ENCODE peak calls at places on chromosomes 6 and 20, in six cellular contexts. D is fibroblast of lung, Z is mammary epithelial cell, C is stomach, I is MM.1S, W is ovary. R is an unnamed sample. For H3K27me3, the result is how much of the 10 kb centered on the place peaks cover.

GRCh38 chr6:156336096-156336495 is 441.1 kb upstream of the ARID1B start:
- DNase-seq in D (no peak), Z (no peak), C (no peak), I (no peak), W (no peak), R (no peak)

GRCh38 chr6:114638346-114638745 is 295.5 kb upstream of the HS3ST5 start:
- DNase-seq in D (peak), Z (no peak), C (no peak), I (no peak), W (no peak), R (no peak)

GRCh38 chr20:2379511-2380229 is 1.0 kb upstream of the TGM6 start:
- DNase-seq in D (no peak), Z (no peak), C (no peak), I (peak), W (no peak), R (peak)

GRCh38 chr6:36263390-36263789 is 6.5 kb upstream of the PNPLA1 start:
- DNase-seq in D (no peak), Z (no peak), C (no peak), I (no peak), W (no peak), R (no peak)

GRCh38 chr20:37475258-37475657 is 45.8 kb upstream of the NNAT start:
- DNase-seq in D (no peak), Z (no peak), C (no peak), I (no peak), W (no peak), R (no peak)

GRCh38 chr20:62739581-62740285 is 31.1 kb downstream of the NTSR1 start:
- DNase-seq in D (no peak), Z (no peak), C (no peak), I (no peak), W (no peak), R (no peak)

GRCh38 chr6:163338671-163339405 is 75.7 kb upstream of the QKI start:
- DNase-seq in D (peak), Z (no peak), C (no peak), I (no peak), W (no peak), R (no peak)

GRCh38 chr6:33075568-33076405 is at the start of gene HLA-DPB1:
- DNase-seq in D (peak), Z (peak), C (no peak), I (peak), W (no peak), R (peak)

GRCh38 chr6:73368675-73369074 is 1.0 kb downstream of the OOEP start:
- DNase-seq in D (no peak), Z (no peak), C (no peak), I (no peak), W (no peak), R (no peak)

GRCh38 chr6:105769987-105770386 is 316.1 kb upstream of the PRDM1 start:
- DNase-seq in D (no peak), Z (peak), C (no peak), I (no peak), W (no peak), R (no peak)

GRCh38 chr20:62770111-62770910 is 26.0 kb upstream of the MRGBP start:
- DNase-seq in D (no peak), Z (no peak), C (no peak), I (no peak), W (no peak), R (no peak)

GRCh38 chr20:63979549-63980316 is at the start of gene SAMD10:
- DNase-seq in D (no peak), Z (no peak), C (peak), I (peak), W (no peak), R (peak)

GRCh38 chr6:106397441-106397840 is 36.9 kb downstream of the CRYBG1 start:
- DNase-seq in D (no peak), Z (no peak), C (no peak), I (no peak), W (no peak), R (no peak)

GRCh38 chr6:21615504-21615903 is 22.0 kb downstream of the SOX4 start:
- DNase-seq in D (peak), Z (no peak), C (no peak), I (no peak), W (no peak), R (no peak)

GRCh38 chr6:130947464-130947863 is 115.6 kb downstream of the EPB41L2 start:
- DNase-seq in D (no peak), Z (no peak), C (no peak), I (no peak), W (no peak), R (no peak)

GRCh38 chr20:64093013-64093503 is 8.9 kb upstream of the LKAAEAR1 start:
- DNase-seq in D (no peak), Z (no peak), C (no peak), I (no peak), W (no peak), R (no peak)

GRCh38 chr6:80531676-80532619 is 425.5 kb downstream of the BCKDHB start:
- DNase-seq in D (no peak), Z (no peak), C (no peak), I (no peak), W (no peak), R (no peak)

GRCh38 chr6:27290850-27291208 is 21.2 kb downstream of the POM121L2 start:
- DNase-seq in D (no peak), Z (no peak), C (no peak), I (no peak), W (no peak), R (no peak)

GRCh38 chr6:105985098-105985815 is 100.9 kb upstream of the PRDM1 start:
- DNase-seq in D (no peak), Z (no peak), C (no peak), I (no peak), W (no peak), R (no peak)

GRCh38 chr6:154868143-154868594 is 126.9 kb upstream of the TIAM2 start:
- DNase-seq in D (peak), Z (peak), C (no peak), I (peak), W (no peak), R (peak)

GRCh38 chr20:47489448-47489872 is 12.2 kb upstream of the NCOA3 start:
- DNase-seq in D (no peak), Z (no peak), C (no peak), I (peak), W (no peak), R (peak)

GRCh38 chr6:87066449-87067288 is 28.2 kb downstream of the CGA start:
- DNase-seq in D (peak), Z (peak), C (peak), I (peak), W (peak), R (peak)

GRCh38 chr6:6920114-6920983 is 187.4 kb upstream of the RREB1 start:
- DNase-seq in D (no peak), Z (no peak), C (no peak), I (no peak), W (no peak), R (no peak)

GRCh38 chr6:4506806-4507205 is 269.4 kb upstream of the CDYL start:
- DNase-seq in D (no peak), Z (no peak), C (no peak), I (no peak), W (no peak), R (no peak)

GRCh38 chr6:113876654-113877053 is 19.5 kb downstream of the MARCKS start:
- DNase-seq in D (peak), Z (no peak), C (no peak), I (no peak), W (no peak), R (no peak)

GRCh38 chr6:70520575-70520974 is 46.2 kb upstream of the SDHAF4 start:
- DNase-seq in D (peak), Z (no peak), C (no peak), I (peak), W (no peak), R (no peak)

GRCh38 chr6:41965429-41966213 is 24.0 kb upstream of the CCND3 start:
- DNase-seq in D (no peak), Z (no peak), C (no peak), I (no peak), W (no peak), R (no peak)

GRCh38 chr6:68639826-68640505 is 4.9 kb downstream of the ADGRB3 start:
- DNase-seq in D (peak), Z (no peak), C (no peak), I (no peak), W (no peak), R (no peak)

GRCh38 chr6:68640506-68640875 is 5.4 kb downstream of the ADGRB3 start:
- DNase-seq in D (no peak), Z (no peak), C (no peak), I (no peak), W (no peak), R (no peak)

GRCh38 chr6:68638225-68638900 is 3.3 kb downstream of the ADGRB3 start:
- DNase-seq in D (peak), Z (no peak), C (peak), I (peak), W (peak), R (no peak)

GRCh38 chr6:68637782-68638181 is 2.7 kb downstream of the ADGRB3 start:
- DNase-seq in D (no peak), Z (no peak), C (no peak), I (no peak), W (no peak), R (no peak)

DNA sequence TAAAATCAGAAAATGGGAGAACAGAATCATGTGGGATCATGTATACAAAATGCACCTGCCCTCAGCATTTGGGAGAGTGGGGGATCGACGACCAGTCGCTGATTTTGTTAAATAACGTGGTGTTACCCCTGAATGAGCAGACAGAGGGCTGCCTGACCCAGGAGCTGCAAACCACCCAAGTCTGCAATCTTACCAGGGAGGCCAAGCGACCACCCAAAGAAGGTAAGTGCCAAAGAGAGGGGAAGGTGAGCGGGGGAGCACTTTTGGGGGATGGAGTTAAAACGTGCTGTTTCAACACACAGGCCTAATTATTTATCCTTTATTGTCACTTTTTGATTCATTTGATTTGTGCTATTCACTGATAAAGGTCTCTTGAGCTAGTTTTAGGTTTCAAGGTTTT is 4.1 kb downstream of the ADGRB3 start:
- DNase-seq in D (no peak), Z (no peak), C (no peak), I (no peak), W (no peak), R (no peak)
- H3K27me3 ChIP-seq in D (under half), Z (under half), C (under half), I (under half), W (under half), R (under half)

GRCh38 chr20:57678340-57678739 is 31.5 kb downstream of the PMEPA1 start:
- DNase-seq in D (no peak), Z (no peak), C (no peak), I (peak), W (no peak), R (no peak)

GRCh38 chr20:57679113-57679512 is 30.7 kb downstream of the PMEPA1 start:
- DNase-seq in D (no peak), Z (no peak), C (no peak), I (peak), W (no peak), R (no peak)

GRCh38 chr20:57680934-57681914 is 28.6 kb downstream of the PMEPA1 start:
- DNase-seq in D (no peak), Z (no peak), C (no peak), I (peak), W (no peak), R (peak)

GRCh38 chr20:57682184-57683038 is 27.4 kb downstream of the PMEPA1 start:
- DNase-seq in D (no peak), Z (no peak), C (no peak), I (peak), W (peak), R (no peak)

DNA sequence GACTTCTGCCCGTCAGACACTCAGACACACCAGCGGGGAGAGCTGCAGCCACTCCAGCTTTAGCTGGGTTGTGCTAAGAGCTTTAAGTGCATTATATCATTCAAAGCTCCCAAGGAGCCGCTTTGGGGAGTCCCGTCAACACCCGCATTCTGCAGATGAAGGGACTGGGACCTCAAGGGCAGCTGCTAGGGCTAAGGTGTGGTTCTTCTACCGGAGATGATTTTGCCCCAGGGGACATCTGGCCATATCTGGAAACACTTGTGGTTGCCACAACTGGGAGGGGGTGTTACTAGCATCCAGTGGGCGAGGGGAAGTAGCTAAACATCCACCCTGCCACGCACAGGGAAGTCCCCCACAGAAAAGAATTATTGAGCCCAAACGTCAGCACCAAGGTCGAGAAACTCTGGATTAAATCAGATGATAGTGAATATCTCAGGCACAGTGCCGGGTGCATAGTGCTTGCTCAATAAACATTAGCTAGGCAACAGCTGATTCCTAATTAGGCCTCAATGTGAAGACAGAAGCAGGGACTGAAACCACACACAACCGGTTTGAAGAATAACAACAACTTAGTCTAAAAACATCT is 29.6 kb downstream of the PMEPA1 start:
- DNase-seq in D (no peak), Z (no peak), C (no peak), I (peak), W (no peak), R (no peak)
- H3K27me3 ChIP-seq in D (under half), Z (under half), C (under half), I (under half), W (under half), R (under half)

DNA sequence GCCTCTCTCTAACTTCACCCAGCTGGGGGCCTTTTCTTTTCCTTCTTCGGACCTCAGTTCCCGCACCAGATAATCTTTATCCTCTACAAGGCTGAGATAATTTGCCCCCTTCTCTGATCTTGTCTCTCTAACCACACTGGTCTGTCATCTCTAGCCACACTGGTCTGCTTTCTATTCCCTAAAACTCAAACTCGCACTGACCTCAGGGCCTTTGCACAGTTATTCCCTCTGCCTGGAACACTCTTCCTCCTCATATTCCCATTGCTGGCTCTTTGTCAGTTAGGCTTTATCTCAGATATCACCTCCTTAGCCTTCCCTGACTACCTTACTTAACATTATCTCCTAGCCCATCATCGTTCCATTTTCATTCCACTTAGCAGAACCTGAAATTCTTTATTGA is 7.6 kb downstream of the RIMS4 start:
- DNase-seq in D (no peak), Z (no peak), C (no peak), I (no peak), W (no peak), R (no peak)
- H3K27me3 ChIP-seq in D (under half), Z (under half), C (under half), I (under half), W (under half), R (under half)

DNA sequence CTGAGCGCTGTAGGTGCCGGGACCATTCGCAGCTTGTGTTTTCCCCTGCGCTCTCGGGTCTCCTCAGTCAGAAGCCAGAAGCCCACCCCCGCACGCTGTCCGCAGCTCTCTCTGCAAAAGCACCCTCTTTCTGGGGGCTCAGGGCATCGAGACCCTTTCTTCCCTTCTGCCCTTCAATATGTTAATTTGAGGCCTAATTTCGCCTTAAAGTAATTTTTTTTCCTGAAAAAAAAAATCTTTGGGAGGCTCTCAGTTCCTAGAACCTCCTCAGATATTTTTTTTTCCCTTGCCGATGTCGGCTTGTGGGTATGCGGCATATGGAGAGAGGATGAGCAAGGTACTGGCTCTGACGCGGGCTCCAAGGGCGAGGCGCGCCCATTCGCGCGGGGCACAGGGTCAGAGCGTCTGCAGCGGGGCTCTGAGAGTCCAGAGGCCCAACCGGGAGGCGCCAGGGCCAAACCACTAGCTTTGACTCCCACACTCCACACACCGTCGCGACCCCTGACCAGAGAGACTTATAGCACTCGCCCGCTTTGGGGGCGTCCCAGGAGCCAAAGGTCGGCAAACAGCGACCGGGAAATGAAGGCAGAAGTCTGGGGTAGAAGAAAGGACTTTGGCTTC is 893 bp downstream of the PRDM13 start:
- DNase-seq in D (no peak), Z (no peak), C (no peak), I (no peak), W (no peak), R (no peak)
- H3K27me3 ChIP-seq in D (half or more), Z (half or more), C (half or more), I (under half), W (under half), R (under half)

GRCh38 chr20:728022-728944 is 40.0 kb downstream of the SLC52A3 start:
- DNase-seq in D (peak), Z (no peak), C (peak), I (no peak), W (no peak), R (peak)

GRCh38 chr20:722822-723644 is 45.3 kb downstream of the SLC52A3 start:
- DNase-seq in D (no peak), Z (no peak), C (no peak), I (no peak), W (no peak), R (no peak)

GRCh38 chr20:726160-726559 is 42.1 kb downstream of the SLC52A3 start:
- DNase-seq in D (no peak), Z (no peak), C (no peak), I (no peak), W (no peak), R (no peak)

GRCh38 chr20:723756-724155 is 44.5 kb downstream of the SLC52A3 start:
- DNase-seq in D (no peak), Z (peak), C (no peak), I (no peak), W (no peak), R (no peak)

DNA sequence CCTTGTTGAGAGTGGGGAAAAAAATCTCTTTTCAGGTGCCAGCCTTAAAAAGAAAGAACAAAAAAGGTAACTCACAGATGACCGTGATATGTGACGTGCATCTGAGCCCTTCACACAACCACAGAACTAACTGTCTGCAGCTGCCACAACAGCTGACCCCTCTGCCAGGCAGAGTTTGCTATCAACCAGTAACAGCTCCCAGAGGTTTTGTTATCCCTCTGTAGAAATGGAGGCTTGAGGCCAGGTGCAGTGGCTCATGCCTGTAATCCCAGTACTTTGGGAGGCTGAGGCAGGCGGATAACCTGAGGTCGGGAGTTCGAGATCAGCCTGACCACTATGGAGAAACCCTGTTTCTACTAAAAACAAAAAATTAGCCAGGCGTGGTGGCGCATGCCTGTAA is 42.8 kb downstream of the SLC52A3 start:
- DNase-seq in D (no peak), Z (no peak), C (no peak), I (no peak), W (no peak), R (no peak)
- H3K27me3 ChIP-seq in D (under half), Z (under half), C (under half), I (under half), W (under half), R (under half)